ENCODE peak calls at places on chromosomes 16 and 17, in five cellular contexts. One of them, this sample, is unnamed.

GRCh38 chr16:1612320-1613111 is at the start of gene CRAMP1:
- DNase-seq in choroid plexus epithelial cell: peak
- DNase-seq in AG09309: no peak
- DNase-seq in SHP77: no peak
- DNase-seq in thoracic aorta: no peak
- DNase-seq in this sample: no peak

GRCh38 chr16:86515780-86516617 is 5.7 kb downstream of the FOXF1 start:
- DNase-seq in choroid plexus epithelial cell: peak
- DNase-seq in AG09309: no peak
- DNase-seq in SHP77: no peak
- DNase-seq in thoracic aorta: no peak
- DNase-seq in this sample: no peak

GRCh38 chr16:80120899-80121521 is 419.8 kb upstream of the DYNLRB2 start:
- DNase-seq in choroid plexus epithelial cell: no peak
- DNase-seq in AG09309: no peak
- DNase-seq in SHP77: no peak
- DNase-seq in thoracic aorta: no peak
- DNase-seq in this sample: no peak

GRCh38 chr16:87548086-87548485 is 54.2 kb upstream of the JPH3 start:
- DNase-seq in choroid plexus epithelial cell: no peak
- DNase-seq in AG09309: no peak
- DNase-seq in SHP77: no peak
- DNase-seq in thoracic aorta: no peak
- DNase-seq in this sample: no peak

GRCh38 chr17:76076765-76077581 is 2.0 kb upstream of the ZACN start:
- DNase-seq in choroid plexus epithelial cell: no peak
- DNase-seq in AG09309: no peak
- DNase-seq in SHP77: no peak
- DNase-seq in thoracic aorta: no peak
- DNase-seq in this sample: no peak

GRCh38 chr16:75304521-75305363 is 53.3 kb upstream of the BCAR1 start:
- DNase-seq in choroid plexus epithelial cell: peak
- DNase-seq in AG09309: peak
- DNase-seq in SHP77: no peak
- DNase-seq in thoracic aorta: peak
- DNase-seq in this sample: peak

GRCh38 chr16:5257462-5257861 is 159.9 kb upstream of the EEF2KMT start:
- DNase-seq in choroid plexus epithelial cell: no peak
- DNase-seq in AG09309: no peak
- DNase-seq in SHP77: no peak
- DNase-seq in thoracic aorta: no peak
- DNase-seq in this sample: no peak

GRCh38 chr17:75720656-75721462 is at the start of gene ITGB4:
- DNase-seq in choroid plexus epithelial cell: no peak
- DNase-seq in AG09309: no peak
- DNase-seq in SHP77: peak
- DNase-seq in thoracic aorta: no peak
- DNase-seq in this sample: no peak

GRCh38 chr16:86363836-86364618 is 146.3 kb upstream of the FOXF1 start:
- DNase-seq in choroid plexus epithelial cell: no peak
- DNase-seq in AG09309: no peak
- DNase-seq in SHP77: no peak
- DNase-seq in thoracic aorta: no peak
- DNase-seq in this sample: no peak

GRCh38 chr16:71474864-71475263 is 12.8 kb upstream of the ZNF23 start:
- DNase-seq in choroid plexus epithelial cell: peak
- DNase-seq in AG09309: no peak
- DNase-seq in SHP77: no peak
- DNase-seq in thoracic aorta: no peak
- DNase-seq in this sample: no peak

GRCh38 chr17:17886253-17886652 is 49.5 kb upstream of the SREBF1 start:
- DNase-seq in choroid plexus epithelial cell: no peak
- DNase-seq in AG09309: no peak
- DNase-seq in SHP77: peak
- DNase-seq in thoracic aorta: no peak
- DNase-seq in this sample: no peak

GRCh38 chr17:61457226-61457983 is 5.2 kb downstream of the TBX4 start:
- DNase-seq in choroid plexus epithelial cell: no peak
- DNase-seq in AG09309: no peak
- DNase-seq in SHP77: no peak
- DNase-seq in thoracic aorta: no peak
- DNase-seq in this sample: no peak

GRCh38 chr17:73030501-73030911 is 62.0 kb downstream of the SLC39A11 start:
- DNase-seq in choroid plexus epithelial cell: no peak
- DNase-seq in AG09309: no peak
- DNase-seq in SHP77: no peak
- DNase-seq in thoracic aorta: no peak
- DNase-seq in this sample: peak

GRCh38 chr17:16171613-16172012 is 43.7 kb downstream of the NCOR1 start:
- DNase-seq in choroid plexus epithelial cell: peak
- DNase-seq in AG09309: no peak
- DNase-seq in SHP77: peak
- DNase-seq in thoracic aorta: no peak
- DNase-seq in this sample: no peak

This sample was measured in left lobe of liver.